ENCODE peak calls at places on chromosomes 3 and 15, in ten cellular contexts. One of them, this sample, is unnamed.

GRCh38 chr3:22536582-22536981 is 666.5 kb upstream of the UBE2E2 start:
- DNase-seq in anterior cingulate cortex: no peak
- DNase-seq in Right ventricle myocardium superior: no peak
- DNase-seq in progenitor cell of endocrine pancreas: no peak
- DNase-seq in psoas muscle: no peak
- DNase-seq in adipocyte: no peak
- DNase-seq in NCI-H1694: no peak
- DNase-seq in activated effector memory CD4-positive, alpha-beta T cell treated with Interleukin-2 at 50 U/mL for 16 hours: no peak
- DNase-seq in endothelial cell: no peak
- DNase-seq in RPMI8226: no peak
- DNase-seq in this sample: peak; percentile 59

GRCh38 chr15:37101634-37102314 is 1.4 kb upstream of the MEIS2 start:
- DNase-seq in anterior cingulate cortex: no peak
- DNase-seq in Right ventricle myocardium superior: peak; percentile 88
- DNase-seq in progenitor cell of endocrine pancreas: peak; percentile 77
- DNase-seq in psoas muscle: peak; percentile 80
- DNase-seq in adipocyte: peak; percentile 93
- DNase-seq in NCI-H1694: peak; percentile 47
- DNase-seq in activated effector memory CD4-positive, alpha-beta T cell treated with Interleukin-2 at 50 U/mL for 16 hours: no peak
- DNase-seq in endothelial cell: peak; percentile 75
- DNase-seq in RPMI8226: peak; percentile 69
- DNase-seq in this sample: peak; percentile 82

GRCh38 chr3:67719333-67719732 is 64.9 kb upstream of the SUCLG2 start:
- DNase-seq in anterior cingulate cortex: no peak
- DNase-seq in Right ventricle myocardium superior: no peak
- DNase-seq in progenitor cell of endocrine pancreas: no peak
- DNase-seq in psoas muscle: no peak
- DNase-seq in adipocyte: peak; percentile 19
- DNase-seq in NCI-H1694: no peak
- DNase-seq in activated effector memory CD4-positive, alpha-beta T cell treated with Interleukin-2 at 50 U/mL for 16 hours: no peak
- DNase-seq in endothelial cell: no peak
- DNase-seq in RPMI8226: no peak
- DNase-seq in this sample: no peak

GRCh38 chr15:65072027-65072426 is 4.2 kb upstream of the RASL12 start:
- DNase-seq in anterior cingulate cortex: no peak
- DNase-seq in Right ventricle myocardium superior: no peak
- DNase-seq in progenitor cell of endocrine pancreas: no peak
- DNase-seq in psoas muscle: no peak
- DNase-seq in adipocyte: no peak
- DNase-seq in NCI-H1694: no peak
- DNase-seq in activated effector memory CD4-positive, alpha-beta T cell treated with Interleukin-2 at 50 U/mL for 16 hours: no peak
- DNase-seq in endothelial cell: no peak
- DNase-seq in RPMI8226: no peak
- DNase-seq in this sample: peak; percentile 70

GRCh38 chr15:95923797-95924196 is 406.7 kb upstream of the NR2F2 start:
- DNase-seq in anterior cingulate cortex: no peak
- DNase-seq in Right ventricle myocardium superior: no peak
- DNase-seq in progenitor cell of endocrine pancreas: no peak
- DNase-seq in psoas muscle: no peak
- DNase-seq in adipocyte: no peak
- DNase-seq in NCI-H1694: no peak
- DNase-seq in activated effector memory CD4-positive, alpha-beta T cell treated with Interleukin-2 at 50 U/mL for 16 hours: no peak
- DNase-seq in endothelial cell: no peak
- DNase-seq in RPMI8226: no peak
- DNase-seq in this sample: no peak

GRCh38 chr3:5231536-5231935 is 44.0 kb downstream of the EDEM1 start:
- DNase-seq in anterior cingulate cortex: no peak
- DNase-seq in Right ventricle myocardium superior: no peak
- DNase-seq in progenitor cell of endocrine pancreas: no peak
- DNase-seq in psoas muscle: no peak
- DNase-seq in adipocyte: no peak
- DNase-seq in NCI-H1694: no peak
- DNase-seq in activated effector memory CD4-positive, alpha-beta T cell treated with Interleukin-2 at 50 U/mL for 16 hours: no peak
- DNase-seq in endothelial cell: no peak
- DNase-seq in RPMI8226: no peak
- DNase-seq in this sample: no peak

GRCh38 chr3:53506110-53506762 is 11.8 kb downstream of the CACNA1D start:
- DNase-seq in anterior cingulate cortex: no peak
- DNase-seq in Right ventricle myocardium superior: no peak
- DNase-seq in progenitor cell of endocrine pancreas: no peak
- DNase-seq in psoas muscle: no peak
- DNase-seq in adipocyte: no peak
- DNase-seq in NCI-H1694: no peak
- DNase-seq in activated effector memory CD4-positive, alpha-beta T cell treated with Interleukin-2 at 50 U/mL for 16 hours: no peak
- DNase-seq in endothelial cell: no peak
- DNase-seq in RPMI8226: no peak
- DNase-seq in this sample: no peak

GRCh38 chr15:28929200-28929599 is 43.4 kb downstream of the APBA2 start:
- DNase-seq in anterior cingulate cortex: no peak
- DNase-seq in Right ventricle myocardium superior: no peak
- DNase-seq in progenitor cell of endocrine pancreas: no peak
- DNase-seq in psoas muscle: no peak
- DNase-seq in adipocyte: no peak
- DNase-seq in NCI-H1694: peak; percentile 51
- DNase-seq in activated effector memory CD4-positive, alpha-beta T cell treated with Interleukin-2 at 50 U/mL for 16 hours: no peak
- DNase-seq in endothelial cell: no peak
- DNase-seq in RPMI8226: no peak
- DNase-seq in this sample: no peak

GRCh38 chr15:82314769-82315518 is 34.3 kb downstream of the GOLGA6L10 start:
- DNase-seq in anterior cingulate cortex: no peak
- DNase-seq in Right ventricle myocardium superior: peak; percentile 11
- DNase-seq in progenitor cell of endocrine pancreas: no peak
- DNase-seq in psoas muscle: no peak
- DNase-seq in adipocyte: no peak
- DNase-seq in NCI-H1694: no peak
- DNase-seq in activated effector memory CD4-positive, alpha-beta T cell treated with Interleukin-2 at 50 U/mL for 16 hours: no peak
- DNase-seq in endothelial cell: no peak
- DNase-seq in RPMI8226: no peak
- DNase-seq in this sample: no peak

GRCh38 chr3:38960042-38960622 is 91.6 kb downstream of the SCN11A start:
- DNase-seq in anterior cingulate cortex: no peak
- DNase-seq in Right ventricle myocardium superior: no peak
- DNase-seq in progenitor cell of endocrine pancreas: no peak
- DNase-seq in psoas muscle: no peak
- DNase-seq in adipocyte: peak; percentile 18
- DNase-seq in NCI-H1694: no peak
- DNase-seq in activated effector memory CD4-positive, alpha-beta T cell treated with Interleukin-2 at 50 U/mL for 16 hours: no peak
- DNase-seq in endothelial cell: no peak
- DNase-seq in RPMI8226: no peak
- DNase-seq in this sample: no peak

GRCh38 chr3:50572158-50572557 is 2.8 kb downstream of the HEMK1 start:
- DNase-seq in anterior cingulate cortex: peak; percentile 13
- DNase-seq in Right ventricle myocardium superior: peak; percentile 87
- DNase-seq in progenitor cell of endocrine pancreas: peak; percentile 59
- DNase-seq in psoas muscle: peak; percentile 90
- DNase-seq in adipocyte: peak; percentile 79
- DNase-seq in NCI-H1694: peak; percentile 31
- DNase-seq in activated effector memory CD4-positive, alpha-beta T cell treated with Interleukin-2 at 50 U/mL for 16 hours: peak; percentile 78
- DNase-seq in endothelial cell: peak; percentile 79
- DNase-seq in RPMI8226: peak; percentile 73
- DNase-seq in this sample: peak; percentile 85

GRCh38 chr15:83304861-83305661 is 20.6 kb upstream of the BNC1 start:
- DNase-seq in anterior cingulate cortex: no peak
- DNase-seq in Right ventricle myocardium superior: no peak
- DNase-seq in progenitor cell of endocrine pancreas: no peak
- DNase-seq in psoas muscle: no peak
- DNase-seq in adipocyte: no peak
- DNase-seq in NCI-H1694: no peak
- DNase-seq in activated effector memory CD4-positive, alpha-beta T cell treated with Interleukin-2 at 50 U/mL for 16 hours: no peak
- DNase-seq in endothelial cell: no peak
- DNase-seq in RPMI8226: no peak
- DNase-seq in this sample: no peak

GRCh38 chr3:131735121-131735520 is 232.3 kb upstream of the MRPL3 start:
- DNase-seq in anterior cingulate cortex: no peak
- DNase-seq in Right ventricle myocardium superior: no peak
- DNase-seq in progenitor cell of endocrine pancreas: no peak
- DNase-seq in psoas muscle: no peak
- DNase-seq in adipocyte: peak; percentile 19
- DNase-seq in NCI-H1694: no peak
- DNase-seq in activated effector memory CD4-positive, alpha-beta T cell treated with Interleukin-2 at 50 U/mL for 16 hours: no peak
- DNase-seq in endothelial cell: no peak
- DNase-seq in RPMI8226: no peak
- DNase-seq in this sample: no peak

GRCh38 chr3:116877968-116878367 is 168.4 kb downstream of the TUSC7 start:
- DNase-seq in anterior cingulate cortex: no peak
- DNase-seq in Right ventricle myocardium superior: no peak
- DNase-seq in progenitor cell of endocrine pancreas: no peak
- DNase-seq in psoas muscle: no peak
- DNase-seq in adipocyte: no peak
- DNase-seq in NCI-H1694: no peak
- DNase-seq in activated effector memory CD4-positive, alpha-beta T cell treated with Interleukin-2 at 50 U/mL for 16 hours: no peak
- DNase-seq in endothelial cell: no peak
- DNase-seq in RPMI8226: no peak
- DNase-seq in this sample: no peak

GRCh38 chr3:160133757-160134156 is 91.5 kb upstream of the C3orf80 start:
- DNase-seq in anterior cingulate cortex: no peak
- DNase-seq in Right ventricle myocardium superior: no peak
- DNase-seq in progenitor cell of endocrine pancreas: no peak
- DNase-seq in psoas muscle: no peak
- DNase-seq in adipocyte: no peak
- DNase-seq in NCI-H1694: no peak
- DNase-seq in activated effector memory CD4-positive, alpha-beta T cell treated with Interleukin-2 at 50 U/mL for 16 hours: no peak
- DNase-seq in endothelial cell: peak; percentile 9
- DNase-seq in RPMI8226: peak; percentile 30
- DNase-seq in this sample: no peak

GRCh38 chr3:190326930-190327329 is 4.7 kb upstream of the CLDN1 start:
- DNase-seq in anterior cingulate cortex: no peak
- DNase-seq in Right ventricle myocardium superior: no peak
- DNase-seq in progenitor cell of endocrine pancreas: no peak
- DNase-seq in psoas muscle: no peak
- DNase-seq in adipocyte: no peak
- DNase-seq in NCI-H1694: no peak
- DNase-seq in activated effector memory CD4-positive, alpha-beta T cell treated with Interleukin-2 at 50 U/mL for 16 hours: no peak
- DNase-seq in endothelial cell: no peak
- DNase-seq in RPMI8226: no peak
- DNase-seq in this sample: peak; percentile 52

GRCh38 chr3:136075218-136075808 is 109.8 kb downstream of the PPP2R3A start:
- DNase-seq in anterior cingulate cortex: peak; percentile 39
- DNase-seq in Right ventricle myocardium superior: peak; percentile 66
- DNase-seq in progenitor cell of endocrine pancreas: peak; percentile 44
- DNase-seq in psoas muscle: peak; percentile 69
- DNase-seq in adipocyte: peak; percentile 91
- DNase-seq in NCI-H1694: peak; percentile 84
- DNase-seq in activated effector memory CD4-positive, alpha-beta T cell treated with Interleukin-2 at 50 U/mL for 16 hours: peak; percentile 50
- DNase-seq in endothelial cell: peak; percentile 70
- DNase-seq in RPMI8226: peak; percentile 79
- DNase-seq in this sample: peak; percentile 84

GRCh38 chr3:78926523-78926922 is 841.3 kb downstream of the ROBO1 start:
- DNase-seq in anterior cingulate cortex: no peak
- DNase-seq in Right ventricle myocardium superior: no peak
- DNase-seq in progenitor cell of endocrine pancreas: no peak
- DNase-seq in psoas muscle: no peak
- DNase-seq in adipocyte: no peak
- DNase-seq in NCI-H1694: no peak
- DNase-seq in activated effector memory CD4-positive, alpha-beta T cell treated with Interleukin-2 at 50 U/mL for 16 hours: no peak
- DNase-seq in endothelial cell: no peak
- DNase-seq in RPMI8226: no peak
- DNase-seq in this sample: no peak

GRCh38 chr15:85625856-85626255 is 168.9 kb downstream of the KLHL25 start:
- DNase-seq in anterior cingulate cortex: no peak
- DNase-seq in Right ventricle myocardium superior: no peak
- DNase-seq in progenitor cell of endocrine pancreas: no peak
- DNase-seq in psoas muscle: no peak
- DNase-seq in adipocyte: peak; percentile 71
- DNase-seq in NCI-H1694: no peak
- DNase-seq in activated effector memory CD4-positive, alpha-beta T cell treated with Interleukin-2 at 50 U/mL for 16 hours: no peak
- DNase-seq in endothelial cell: no peak
- DNase-seq in RPMI8226: peak; percentile 55
- DNase-seq in this sample: no peak

GRCh38 chr3:21158801-21159564 is 592.0 kb downstream of the ZNF385D start:
- DNase-seq in anterior cingulate cortex: no peak
- DNase-seq in Right ventricle myocardium superior: no peak
- DNase-seq in progenitor cell of endocrine pancreas: no peak
- DNase-seq in psoas muscle: no peak
- DNase-seq in adipocyte: peak; percentile 80
- DNase-seq in NCI-H1694: peak; percentile 10
- DNase-seq in activated effector memory CD4-positive, alpha-beta T cell treated with Interleukin-2 at 50 U/mL for 16 hours: no peak
- DNase-seq in endothelial cell: no peak
- DNase-seq in RPMI8226: no peak
- DNase-seq in this sample: no peak

GRCh38 chr15:75672111-75672602 is 24.4 kb downstream of the SNX33 start:
- DNase-seq in anterior cingulate cortex: no peak
- DNase-seq in Right ventricle myocardium superior: no peak
- DNase-seq in progenitor cell of endocrine pancreas: no peak
- DNase-seq in psoas muscle: no peak
- DNase-seq in adipocyte: no peak
- DNase-seq in NCI-H1694: no peak
- DNase-seq in activated effector memory CD4-positive, alpha-beta T cell treated with Interleukin-2 at 50 U/mL for 16 hours: no peak
- DNase-seq in endothelial cell: no peak
- DNase-seq in RPMI8226: no peak
- DNase-seq in this sample: no peak

GRCh38 chr15:88708256-88709054 is 69.6 kb downstream of the ISG20 start:
- DNase-seq in anterior cingulate cortex: no peak
- DNase-seq in Right ventricle myocardium superior: no peak
- DNase-seq in progenitor cell of endocrine pancreas: no peak
- DNase-seq in psoas muscle: no peak
- DNase-seq in adipocyte: peak; percentile 94
- DNase-seq in NCI-H1694: no peak
- DNase-seq in activated effector memory CD4-positive, alpha-beta T cell treated with Interleukin-2 at 50 U/mL for 16 hours: no peak
- DNase-seq in endothelial cell: no peak
- DNase-seq in RPMI8226: no peak
- DNase-seq in this sample: no peak

GRCh38 chr15:66222273-66223198 is 31.0 kb downstream of the MEGF11 start:
- DNase-seq in anterior cingulate cortex: no peak
- DNase-seq in Right ventricle myocardium superior: no peak
- DNase-seq in progenitor cell of endocrine pancreas: no peak
- DNase-seq in psoas muscle: no peak
- DNase-seq in adipocyte: no peak
- DNase-seq in NCI-H1694: no peak
- DNase-seq in activated effector memory CD4-positive, alpha-beta T cell treated with Interleukin-2 at 50 U/mL for 16 hours: no peak
- DNase-seq in endothelial cell: no peak
- DNase-seq in RPMI8226: no peak
- DNase-seq in this sample: no peak

GRCh38 chr3:34957707-34958106 is 681.6 kb upstream of the ARPP21 start:
- DNase-seq in anterior cingulate cortex: no peak
- DNase-seq in Right ventricle myocardium superior: no peak
- DNase-seq in progenitor cell of endocrine pancreas: no peak
- DNase-seq in psoas muscle: no peak
- DNase-seq in adipocyte: peak; percentile 59
- DNase-seq in NCI-H1694: no peak
- DNase-seq in activated effector memory CD4-positive, alpha-beta T cell treated with Interleukin-2 at 50 U/mL for 16 hours: no peak
- DNase-seq in endothelial cell: no peak
- DNase-seq in RPMI8226: no peak
- DNase-seq in this sample: no peak

GRCh38 chr3:126212629-126213375 is 32.4 kb upstream of the ALDH1L1 start:
- DNase-seq in anterior cingulate cortex: no peak
- DNase-seq in Right ventricle myocardium superior: peak; percentile 73
- DNase-seq in progenitor cell of endocrine pancreas: peak; percentile 56
- DNase-seq in psoas muscle: peak; percentile 77
- DNase-seq in adipocyte: peak; percentile 47
- DNase-seq in NCI-H1694: peak; percentile 25
- DNase-seq in activated effector memory CD4-positive, alpha-beta T cell treated with Interleukin-2 at 50 U/mL for 16 hours: no peak
- DNase-seq in endothelial cell: peak; percentile 75
- DNase-seq in RPMI8226: peak; percentile 13
- DNase-seq in this sample: peak; percentile 55

GRCh38 chr3:69774029-69774428 is 34.8 kb downstream of the MITF start:
- DNase-seq in anterior cingulate cortex: no peak
- DNase-seq in Right ventricle myocardium superior: peak; percentile 69
- DNase-seq in progenitor cell of endocrine pancreas: no peak
- DNase-seq in psoas muscle: peak; percentile 82
- DNase-seq in adipocyte: no peak
- DNase-seq in NCI-H1694: no peak
- DNase-seq in activated effector memory CD4-positive, alpha-beta T cell treated with Interleukin-2 at 50 U/mL for 16 hours: no peak
- DNase-seq in endothelial cell: no peak
- DNase-seq in RPMI8226: no peak
- DNase-seq in this sample: peak; percentile 89

GRCh38 chr15:69766156-69766555 is 313.5 kb downstream of the RPLP1 start:
- DNase-seq in anterior cingulate cortex: no peak
- DNase-seq in Right ventricle myocardium superior: no peak
- DNase-seq in progenitor cell of endocrine pancreas: no peak
- DNase-seq in psoas muscle: no peak
- DNase-seq in adipocyte: no peak
- DNase-seq in NCI-H1694: no peak
- DNase-seq in activated effector memory CD4-positive, alpha-beta T cell treated with Interleukin-2 at 50 U/mL for 16 hours: no peak
- DNase-seq in endothelial cell: no peak
- DNase-seq in RPMI8226: no peak
- DNase-seq in this sample: no peak

GRCh38 chr3:72445827-72446405 is 402.3 kb downstream of the SHQ1 start:
- DNase-seq in anterior cingulate cortex: no peak
- DNase-seq in Right ventricle myocardium superior: no peak
- DNase-seq in progenitor cell of endocrine pancreas: no peak
- DNase-seq in psoas muscle: no peak
- DNase-seq in adipocyte: peak; percentile 31
- DNase-seq in NCI-H1694: no peak
- DNase-seq in activated effector memory CD4-positive, alpha-beta T cell treated with Interleukin-2 at 50 U/mL for 16 hours: no peak
- DNase-seq in endothelial cell: no peak
- DNase-seq in RPMI8226: no peak
- DNase-seq in this sample: no peak

This sample was measured in adrenal gland.